ENCODE peak calls at places on chromosomes 4 and X, in nine cellular contexts. Y is sigmoid colon, H is WTC11, L is AG20443, O is spleen, T is colonic mucosa, Z is heart right ventricle, F is choroid plexus epithelial cell, U is hypothalamus. N is an unnamed sample.

GRCh38 chrX:123424546-123424945 is 240.5 kb downstream of the GRIA3 start:
- DNase-seq in Y (no peak), H (no peak), L (peak; percentile 34), O (no peak), T (no peak), Z (no peak), F (peak; percentile 60), U (no peak), N (no peak)

GRCh38 chr4:158667651-158668198 is 4.0 kb downstream of the C4orf46 start:
- DNase-seq in Y (no peak), H (peak; percentile 33), L (peak; percentile 50), O (no peak), T (peak; percentile 26), Z (no peak), F (peak; percentile 53), U (no peak), N (no peak)

GRCh38 chr4:140851032-140851636 is 94.9 kb upstream of the TBC1D9 start:
- DNase-seq in Y (no peak), H (peak; percentile 34), L (peak; percentile 80), O (no peak), T (peak; percentile 65), Z (no peak), F (peak; percentile 80), U (peak; percentile 1), N (peak; percentile 46)

GRCh38 chr4:123559955-123560669 is 163.5 kb downstream of the SPRY1 start:
- DNase-seq in Y (no peak), H (no peak), L (peak; percentile 14), O (no peak), T (no peak), Z (no peak), F (peak; percentile 39), U (no peak), N (no peak)

GRCh38 chr4:119628281-119629141 is at the start of gene PDE5A:
- DNase-seq in Y (peak; percentile 91), H (peak; percentile 93), L (peak; percentile 89), O (peak; percentile 95), T (peak; percentile 88), Z (peak; percentile 84), F (peak; percentile 79), U (peak; percentile 40), N (peak; percentile 66)

GRCh38 chr4:16106956-16107355 is 23.1 kb upstream of the PROM1 start:
- DNase-seq in Y (no peak), H (no peak), L (no peak), O (no peak), T (no peak), Z (no peak), F (no peak), U (no peak), N (no peak)

GRCh38 chrX:154411981-154412340 is 622 bp downstream of the TAFAZZIN start:
- DNase-seq in Y (peak; percentile 90), H (peak; percentile 71), L (peak; percentile 58), O (peak; percentile 91), T (peak; percentile 79), Z (peak; percentile 53), F (peak; percentile 65), U (peak; percentile 38), N (no peak)

GRCh38 chr4:98610926-98611325 is 47.5 kb downstream of the TSPAN5 start:
- DNase-seq in Y (no peak), H (no peak), L (no peak), O (no peak), T (no peak), Z (no peak), F (no peak), U (no peak), N (no peak)

GRCh38 chr4:98377626-98378025 is 116.4 kb downstream of the RAP1GDS1 start:
- DNase-seq in Y (no peak), H (no peak), L (peak; percentile 14), O (no peak), T (no peak), Z (no peak), F (peak; percentile 68), U (no peak), N (no peak)

GRCh38 chr4:68953056-68953455 is 1.5 kb upstream of the UGT2A3 start:
- DNase-seq in Y (no peak), H (no peak), L (no peak), O (no peak), T (no peak), Z (no peak), F (no peak), U (no peak), N (no peak)

GRCh38 chr4:8568068-8568668 is 12.0 kb upstream of the GPR78 start:
- DNase-seq in Y (no peak), H (no peak), L (no peak), O (no peak), T (no peak), Z (no peak), F (peak; percentile 66), U (no peak), N (peak; percentile 93)

GRCh38 chr4:121998024-121998423 is 46.2 kb upstream of the TRPC3 start:
- DNase-seq in Y (no peak), H (peak; percentile 31), L (no peak), O (peak; percentile 58), T (no peak), Z (no peak), F (peak; percentile 10), U (no peak), N (no peak)

GRCh38 chrX:20382518-20383291 is 116.0 kb upstream of the RPS6KA3 start:
- DNase-seq in Y (no peak), H (no peak), L (no peak), O (no peak), T (no peak), Z (no peak), F (no peak), U (no peak), N (no peak)

GRCh38 chrX:136754641-136755040 is 26.1 kb downstream of the ARHGEF6 start:
- DNase-seq in Y (peak; percentile 64), H (no peak), L (peak; percentile 45), O (peak; percentile 80), T (no peak), Z (peak; percentile 38), F (no peak), U (peak; percentile 2), N (no peak)

GRCh38 chrX:136725446-136726104 is 55.2 kb downstream of the ARHGEF6 start:
- DNase-seq in Y (peak; percentile 74), H (no peak), L (peak; percentile 66), O (no peak), T (no peak), Z (no peak), F (peak; percentile 73), U (no peak), N (no peak)